ENCODE peak calls at places on chromosomes 4 and X, in seven cellular contexts. One of them, this sample, is unnamed.

GRCh38 chr4:966266-967112 is 6.9 kb downstream of the DGKQ start:
- DNase-seq in LoVo: no peak
- DNase-seq in H9: no peak
- DNase-seq in mesenchymal stem cell: no peak
- DNase-seq in NCI-H524 treated with DMSO at 0.1 percent for 48 hours: no peak
- DNase-seq in Ammon's horn: no peak
- DNase-seq in activated T-cell treated with anti-CD3 and anti-CD28 coated beads for 48 hours: no peak
- DNase-seq in this sample: no peak

GRCh38 chr4:3371038-3371437 is 70.7 kb upstream of the HGFAC start:
- DNase-seq in LoVo: no peak
- DNase-seq in H9: no peak
- DNase-seq in mesenchymal stem cell: peak
- DNase-seq in NCI-H524 treated with DMSO at 0.1 percent for 48 hours: no peak
- DNase-seq in Ammon's horn: peak
- DNase-seq in activated T-cell treated with anti-CD3 and anti-CD28 coated beads for 48 hours: no peak
- DNase-seq in this sample: peak

GRCh38 chr4:36771411-36772153 is 473.0 kb upstream of the NWD2 start:
- DNase-seq in LoVo: no peak
- DNase-seq in H9: no peak
- DNase-seq in mesenchymal stem cell: no peak
- DNase-seq in NCI-H524 treated with DMSO at 0.1 percent for 48 hours: peak
- DNase-seq in Ammon's horn: no peak
- DNase-seq in activated T-cell treated with anti-CD3 and anti-CD28 coated beads for 48 hours: no peak
- DNase-seq in this sample: no peak

GRCh38 chrX:107935200-107935599 is 47.0 kb downstream of the TEX13B start:
- DNase-seq in LoVo: peak
- DNase-seq in H9: no peak
- DNase-seq in mesenchymal stem cell: peak
- DNase-seq in NCI-H524 treated with DMSO at 0.1 percent for 48 hours: no peak
- DNase-seq in Ammon's horn: no peak
- DNase-seq in activated T-cell treated with anti-CD3 and anti-CD28 coated beads for 48 hours: no peak
- DNase-seq in this sample: no peak

GRCh38 chr4:110675406-110675805 is 52.5 kb upstream of the PITX2 start:
- DNase-seq in LoVo: no peak
- DNase-seq in H9: no peak
- DNase-seq in mesenchymal stem cell: peak
- DNase-seq in NCI-H524 treated with DMSO at 0.1 percent for 48 hours: no peak
- DNase-seq in Ammon's horn: no peak
- DNase-seq in activated T-cell treated with anti-CD3 and anti-CD28 coated beads for 48 hours: no peak
- DNase-seq in this sample: no peak

GRCh38 chr4:127776620-127777019 is 5.5 kb upstream of the HSPA4L start:
- DNase-seq in LoVo: no peak
- DNase-seq in H9: no peak
- DNase-seq in mesenchymal stem cell: no peak
- DNase-seq in NCI-H524 treated with DMSO at 0.1 percent for 48 hours: no peak
- DNase-seq in Ammon's horn: no peak
- DNase-seq in activated T-cell treated with anti-CD3 and anti-CD28 coated beads for 48 hours: no peak
- DNase-seq in this sample: no peak

GRCh38 chr4:139416073-139416673 is 37.7 kb upstream of the RAB33B start:
- DNase-seq in LoVo: peak
- DNase-seq in H9: no peak
- DNase-seq in mesenchymal stem cell: peak
- DNase-seq in NCI-H524 treated with DMSO at 0.1 percent for 48 hours: peak
- DNase-seq in Ammon's horn: peak
- DNase-seq in activated T-cell treated with anti-CD3 and anti-CD28 coated beads for 48 hours: no peak
- DNase-seq in this sample: peak

GRCh38 chr4:26861434-26862186 is 969 bp downstream of the STIM2 start:
- DNase-seq in LoVo: peak
- DNase-seq in H9: peak
- DNase-seq in mesenchymal stem cell: peak
- DNase-seq in NCI-H524 treated with DMSO at 0.1 percent for 48 hours: peak
- DNase-seq in Ammon's horn: peak
- DNase-seq in activated T-cell treated with anti-CD3 and anti-CD28 coated beads for 48 hours: peak
- DNase-seq in this sample: no peak

GRCh38 chr4:4270529-4270928 is 19.4 kb downstream of the LYAR start:
- DNase-seq in LoVo: no peak
- DNase-seq in H9: no peak
- DNase-seq in mesenchymal stem cell: no peak
- DNase-seq in NCI-H524 treated with DMSO at 0.1 percent for 48 hours: no peak
- DNase-seq in Ammon's horn: no peak
- DNase-seq in activated T-cell treated with anti-CD3 and anti-CD28 coated beads for 48 hours: no peak
- DNase-seq in this sample: no peak

GRCh38 chr4:26140150-26140898 is 180.5 kb upstream of the RBPJ start:
- DNase-seq in LoVo: peak
- DNase-seq in H9: no peak
- DNase-seq in mesenchymal stem cell: peak
- DNase-seq in NCI-H524 treated with DMSO at 0.1 percent for 48 hours: no peak
- DNase-seq in Ammon's horn: no peak
- DNase-seq in activated T-cell treated with anti-CD3 and anti-CD28 coated beads for 48 hours: no peak
- DNase-seq in this sample: no peak

GRCh38 chr4:131337956-131338355 is 1811.1 kb upstream of the PCDH10 start:
- DNase-seq in LoVo: no peak
- DNase-seq in H9: no peak
- DNase-seq in mesenchymal stem cell: no peak
- DNase-seq in NCI-H524 treated with DMSO at 0.1 percent for 48 hours: peak
- DNase-seq in Ammon's horn: no peak
- DNase-seq in activated T-cell treated with anti-CD3 and anti-CD28 coated beads for 48 hours: no peak
- DNase-seq in this sample: no peak

GRCh38 chr4:101279377-101279871 is 67.9 kb downstream of the PPP3CA start:
- DNase-seq in LoVo: no peak
- DNase-seq in H9: no peak
- DNase-seq in mesenchymal stem cell: peak
- DNase-seq in NCI-H524 treated with DMSO at 0.1 percent for 48 hours: no peak
- DNase-seq in Ammon's horn: peak
- DNase-seq in activated T-cell treated with anti-CD3 and anti-CD28 coated beads for 48 hours: no peak
- DNase-seq in this sample: peak

GRCh38 chr4:102094474-102094873 is 250.8 kb downstream of the SLC39A8 start:
- DNase-seq in LoVo: no peak
- DNase-seq in H9: no peak
- DNase-seq in mesenchymal stem cell: no peak
- DNase-seq in NCI-H524 treated with DMSO at 0.1 percent for 48 hours: no peak
- DNase-seq in Ammon's horn: peak
- DNase-seq in activated T-cell treated with anti-CD3 and anti-CD28 coated beads for 48 hours: no peak
- DNase-seq in this sample: peak

GRCh38 chrX:15973941-15974340 is 119.3 kb upstream of the AP1S2 start:
- DNase-seq in LoVo: no peak
- DNase-seq in H9: no peak
- DNase-seq in mesenchymal stem cell: no peak
- DNase-seq in NCI-H524 treated with DMSO at 0.1 percent for 48 hours: no peak
- DNase-seq in Ammon's horn: no peak
- DNase-seq in activated T-cell treated with anti-CD3 and anti-CD28 coated beads for 48 hours: no peak
- DNase-seq in this sample: no peak

GRCh38 chrX:154775611-154776349 is 13.1 kb downstream of the DKC1 start:
- DNase-seq in LoVo: no peak
- DNase-seq in H9: no peak
- DNase-seq in mesenchymal stem cell: no peak
- DNase-seq in NCI-H524 treated with DMSO at 0.1 percent for 48 hours: no peak
- DNase-seq in Ammon's horn: no peak
- DNase-seq in activated T-cell treated with anti-CD3 and anti-CD28 coated beads for 48 hours: no peak
- DNase-seq in this sample: no peak

GRCh38 chrX:74458738-74459137 is 37.4 kb downstream of the SLC16A2 start:
- DNase-seq in LoVo: peak
- DNase-seq in H9: no peak
- DNase-seq in mesenchymal stem cell: peak
- DNase-seq in NCI-H524 treated with DMSO at 0.1 percent for 48 hours: no peak
- DNase-seq in Ammon's horn: no peak
- DNase-seq in activated T-cell treated with anti-CD3 and anti-CD28 coated beads for 48 hours: no peak
- DNase-seq in this sample: no peak

GRCh38 chr4:125520258-125520990 is 205.7 kb downstream of the FAT4 start:
- DNase-seq in LoVo: no peak
- DNase-seq in H9: no peak
- DNase-seq in mesenchymal stem cell: peak
- DNase-seq in NCI-H524 treated with DMSO at 0.1 percent for 48 hours: no peak
- DNase-seq in Ammon's horn: no peak
- DNase-seq in activated T-cell treated with anti-CD3 and anti-CD28 coated beads for 48 hours: no peak
- DNase-seq in this sample: no peak

GRCh38 chr4:89788243-89789072 is 48.5 kb downstream of the SNCA start:
- DNase-seq in LoVo: no peak
- DNase-seq in H9: no peak
- DNase-seq in mesenchymal stem cell: peak
- DNase-seq in NCI-H524 treated with DMSO at 0.1 percent for 48 hours: no peak
- DNase-seq in Ammon's horn: no peak
- DNase-seq in activated T-cell treated with anti-CD3 and anti-CD28 coated beads for 48 hours: no peak
- DNase-seq in this sample: peak

GRCh38 chr4:30875659-30876269 is 155.6 kb downstream of the PCDH7 start:
- DNase-seq in LoVo: no peak
- DNase-seq in H9: no peak
- DNase-seq in mesenchymal stem cell: no peak
- DNase-seq in NCI-H524 treated with DMSO at 0.1 percent for 48 hours: no peak
- DNase-seq in Ammon's horn: no peak
- DNase-seq in activated T-cell treated with anti-CD3 and anti-CD28 coated beads for 48 hours: no peak
- DNase-seq in this sample: no peak

GRCh38 chrX:139388234-139388633 is 142.3 kb upstream of the F9 start:
- DNase-seq in LoVo: no peak
- DNase-seq in H9: no peak
- DNase-seq in mesenchymal stem cell: no peak
- DNase-seq in NCI-H524 treated with DMSO at 0.1 percent for 48 hours: no peak
- DNase-seq in Ammon's horn: no peak
- DNase-seq in activated T-cell treated with anti-CD3 and anti-CD28 coated beads for 48 hours: no peak
- DNase-seq in this sample: no peak

GRCh38 chrX:63754141-63754859 is 30.7 kb downstream of the ARHGEF9 start:
- DNase-seq in LoVo: no peak
- DNase-seq in H9: peak
- DNase-seq in mesenchymal stem cell: peak
- DNase-seq in NCI-H524 treated with DMSO at 0.1 percent for 48 hours: no peak
- DNase-seq in Ammon's horn: no peak
- DNase-seq in activated T-cell treated with anti-CD3 and anti-CD28 coated beads for 48 hours: peak
- DNase-seq in this sample: peak

GRCh38 chrX:19541196-19541595 is 25.9 kb upstream of the MAP3K15 start:
- DNase-seq in LoVo: no peak
- DNase-seq in H9: no peak
- DNase-seq in mesenchymal stem cell: no peak
- DNase-seq in NCI-H524 treated with DMSO at 0.1 percent for 48 hours: no peak
- DNase-seq in Ammon's horn: no peak
- DNase-seq in activated T-cell treated with anti-CD3 and anti-CD28 coated beads for 48 hours: no peak
- DNase-seq in this sample: no peak

GRCh38 chr4:158068063-158068462 is 104.8 kb downstream of the GASK1B start:
- DNase-seq in LoVo: no peak
- DNase-seq in H9: no peak
- DNase-seq in mesenchymal stem cell: no peak
- DNase-seq in NCI-H524 treated with DMSO at 0.1 percent for 48 hours: no peak
- DNase-seq in Ammon's horn: no peak
- DNase-seq in activated T-cell treated with anti-CD3 and anti-CD28 coated beads for 48 hours: no peak
- DNase-seq in this sample: no peak

GRCh38 chrX:44974462-44974861 is 101.5 kb downstream of the KDM6A start:
- DNase-seq in LoVo: peak
- DNase-seq in H9: no peak
- DNase-seq in mesenchymal stem cell: peak
- DNase-seq in NCI-H524 treated with DMSO at 0.1 percent for 48 hours: no peak
- DNase-seq in Ammon's horn: no peak
- DNase-seq in activated T-cell treated with anti-CD3 and anti-CD28 coated beads for 48 hours: no peak
- DNase-seq in this sample: no peak

GRCh38 chr4:41657561-41657960 is 91.0 kb downstream of the PHOX2B start:
- DNase-seq in LoVo: no peak
- DNase-seq in H9: no peak
- DNase-seq in mesenchymal stem cell: peak
- DNase-seq in NCI-H524 treated with DMSO at 0.1 percent for 48 hours: no peak
- DNase-seq in Ammon's horn: no peak
- DNase-seq in activated T-cell treated with anti-CD3 and anti-CD28 coated beads for 48 hours: no peak
- DNase-seq in this sample: no peak

GRCh38 chr4:110631582-110632505 is 9.0 kb upstream of the PITX2 start:
- DNase-seq in LoVo: no peak
- DNase-seq in H9: peak
- DNase-seq in mesenchymal stem cell: peak
- DNase-seq in NCI-H524 treated with DMSO at 0.1 percent for 48 hours: peak
- DNase-seq in Ammon's horn: peak
- DNase-seq in activated T-cell treated with anti-CD3 and anti-CD28 coated beads for 48 hours: peak
- DNase-seq in this sample: peak

This sample was measured in pons.